ENCODE peak calls at places on chromosomes 4 and X, in seven cellular contexts. One of them, this sample, is unnamed.
A peak's percentile ranks its signal among the peaks of the same experiment; 100 is the strongest.

GRCh38 chr4:175263537-175263936 is 345.4 kb downstream of the ADAM29 start:
- DNase-seq in H9: no peak
- DNase-seq in IMR-90: no peak
- DNase-seq in mesendoderm: no peak
- DNase-seq in trophoblast cell: no peak
- DNase-seq in mesenchymal stem cell: no peak
- DNase-seq in H1: no peak
- DNase-seq in this sample: no peak

GRCh38 chr4:55781809-55782208 is 37.8 kb upstream of the EXOC1L start:
- DNase-seq in H9: no peak
- DNase-seq in IMR-90: no peak
- DNase-seq in mesendoderm: no peak
- DNase-seq in trophoblast cell: no peak
- DNase-seq in mesenchymal stem cell: no peak
- DNase-seq in H1: no peak
- DNase-seq in this sample: no peak

GRCh38 chrX:45986971-45987370 is 558.2 kb downstream of the ZNF674 start:
- DNase-seq in H9: no peak
- DNase-seq in IMR-90: no peak
- DNase-seq in mesendoderm: no peak
- DNase-seq in trophoblast cell: no peak
- DNase-seq in mesenchymal stem cell: no peak
- DNase-seq in H1: no peak
- DNase-seq in this sample: no peak

GRCh38 chr4:2793578-2793919 is 664 bp downstream of the SH3BP2 start:
- DNase-seq in H9: peak; percentile 43
- DNase-seq in IMR-90: peak; percentile 57
- DNase-seq in mesendoderm: peak; percentile 44
- DNase-seq in trophoblast cell: peak; percentile 58
- DNase-seq in mesenchymal stem cell: peak; percentile 72
- DNase-seq in H1: no peak
- DNase-seq in this sample: no peak

GRCh38 chr4:87310691-87311335 is 11.9 kb downstream of the HSD17B13 start:
- DNase-seq in H9: no peak
- DNase-seq in IMR-90: no peak
- DNase-seq in mesendoderm: no peak
- DNase-seq in trophoblast cell: no peak
- DNase-seq in mesenchymal stem cell: peak; percentile 20
- DNase-seq in H1: no peak
- DNase-seq in this sample: no peak

GRCh38 chr4:6222761-6223292 is 22.5 kb upstream of the JAKMIP1 start:
- DNase-seq in H9: peak; percentile 84
- DNase-seq in IMR-90: no peak
- DNase-seq in mesendoderm: peak; percentile 89
- DNase-seq in trophoblast cell: no peak
- DNase-seq in mesenchymal stem cell: peak; percentile 6
- DNase-seq in H1: peak; percentile 86
- DNase-seq in this sample: peak; percentile 33

GRCh38 chr4:153529646-153530045 is 63.5 kb downstream of the TMEM131L start:
- DNase-seq in H9: no peak
- DNase-seq in IMR-90: peak; percentile 53
- DNase-seq in mesendoderm: no peak
- DNase-seq in trophoblast cell: no peak
- DNase-seq in mesenchymal stem cell: peak; percentile 12
- DNase-seq in H1: no peak
- DNase-seq in this sample: no peak

GRCh38 chrX:120213438-120214265 is 37.0 kb upstream of the ZBTB33 start:
- DNase-seq in H9: peak; percentile 69
- DNase-seq in IMR-90: peak; percentile 59
- DNase-seq in mesendoderm: peak; percentile 77
- DNase-seq in trophoblast cell: peak; percentile 77
- DNase-seq in mesenchymal stem cell: peak; percentile 58
- DNase-seq in H1: peak; percentile 72
- DNase-seq in this sample: peak; percentile 47

GRCh38 chr4:173318648-173319211 is 15.4 kb downstream of the HMGB2 start:
- DNase-seq in H9: no peak
- DNase-seq in IMR-90: peak; percentile 74
- DNase-seq in mesendoderm: peak; percentile 18
- DNase-seq in trophoblast cell: peak; percentile 56
- DNase-seq in mesenchymal stem cell: peak; percentile 56
- DNase-seq in H1: no peak
- DNase-seq in this sample: no peak

GRCh38 chr4:89784686-89785227 is 52.2 kb downstream of the SNCA start:
- DNase-seq in H9: no peak
- DNase-seq in IMR-90: no peak
- DNase-seq in mesendoderm: no peak
- DNase-seq in trophoblast cell: no peak
- DNase-seq in mesenchymal stem cell: no peak
- DNase-seq in H1: no peak
- DNase-seq in this sample: no peak

GRCh38 chrX:139224953-139225665 is 305.4 kb upstream of the F9 start:
- DNase-seq in H9: peak; percentile 80
- DNase-seq in IMR-90: no peak
- DNase-seq in mesendoderm: peak; percentile 91
- DNase-seq in trophoblast cell: no peak
- DNase-seq in mesenchymal stem cell: no peak
- DNase-seq in H1: peak; percentile 50
- DNase-seq in this sample: no peak

GRCh38 chrX:124280294-124280902 is 52.1 kb upstream of the TEX13D start:
- DNase-seq in H9: no peak
- DNase-seq in IMR-90: no peak
- DNase-seq in mesendoderm: no peak
- DNase-seq in trophoblast cell: no peak
- DNase-seq in mesenchymal stem cell: no peak
- DNase-seq in H1: no peak
- DNase-seq in this sample: no peak

GRCh38 chrX:18674417-18674787 is 2.5 kb upstream of the RS1 start:
- DNase-seq in H9: peak; percentile 46
- DNase-seq in IMR-90: no peak
- DNase-seq in mesendoderm: no peak
- DNase-seq in trophoblast cell: no peak
- DNase-seq in mesenchymal stem cell: peak; percentile 3
- DNase-seq in H1: peak; percentile 53
- DNase-seq in this sample: peak; percentile 5

GRCh38 chr4:113434247-113434587 is 327.3 kb downstream of the CAMK2D start:
- DNase-seq in H9: no peak
- DNase-seq in IMR-90: peak; percentile 39
- DNase-seq in mesendoderm: peak; percentile 54
- DNase-seq in trophoblast cell: no peak
- DNase-seq in mesenchymal stem cell: peak; percentile 41
- DNase-seq in H1: no peak
- DNase-seq in this sample: no peak

GRCh38 chr4:113292371-113293042 is 243.1 kb downstream of the ANK2 start:
- DNase-seq in H9: peak; percentile 88
- DNase-seq in IMR-90: peak; percentile 71
- DNase-seq in mesendoderm: peak; percentile 72
- DNase-seq in trophoblast cell: no peak
- DNase-seq in mesenchymal stem cell: peak; percentile 63
- DNase-seq in H1: peak; percentile 80
- DNase-seq in this sample: peak; percentile 57

GRCh38 chrX:130975947-130976346 is 72.9 kb upstream of the ENOX2 start:
- DNase-seq in H9: no peak
- DNase-seq in IMR-90: peak; percentile 48
- DNase-seq in mesendoderm: peak; percentile 15
- DNase-seq in trophoblast cell: peak; percentile 74
- DNase-seq in mesenchymal stem cell: peak; percentile 70
- DNase-seq in H1: peak; percentile 45
- DNase-seq in this sample: peak; percentile 17

GRCh38 chr4:13654158-13654797 is 26.8 kb upstream of the BOD1L1 start:
- DNase-seq in H9: peak; percentile 90
- DNase-seq in IMR-90: peak; percentile 68
- DNase-seq in mesendoderm: peak; percentile 87
- DNase-seq in trophoblast cell: peak; percentile 80
- DNase-seq in mesenchymal stem cell: peak; percentile 75
- DNase-seq in H1: peak; percentile 93
- DNase-seq in this sample: peak; percentile 70

GRCh38 chrX:78650906-78651437 is 8.2 kb downstream of the RTL3 start:
- DNase-seq in H9: no peak
- DNase-seq in IMR-90: peak; percentile 73
- DNase-seq in mesendoderm: no peak
- DNase-seq in trophoblast cell: no peak
- DNase-seq in mesenchymal stem cell: peak; percentile 18
- DNase-seq in H1: no peak
- DNase-seq in this sample: no peak

GRCh38 chrX:132022115-132022862 is 813 bp upstream of the STK26 start:
- DNase-seq in H9: no peak
- DNase-seq in IMR-90: no peak
- DNase-seq in mesendoderm: peak; percentile 35
- DNase-seq in trophoblast cell: peak; percentile 34
- DNase-seq in mesenchymal stem cell: peak; percentile 34
- DNase-seq in H1: peak; percentile 57
- DNase-seq in this sample: no peak

GRCh38 chrX:134537179-134537945 is 77.4 kb downstream of the HPRT1 start:
- DNase-seq in H9: no peak
- DNase-seq in IMR-90: peak; percentile 72
- DNase-seq in mesendoderm: peak; percentile 74
- DNase-seq in trophoblast cell: peak; percentile 63
- DNase-seq in mesenchymal stem cell: peak; percentile 87
- DNase-seq in H1: no peak
- DNase-seq in this sample: no peak

GRCh38 chr4:44545781-44546180 is 97.2 kb upstream of the KCTD8 start:
- DNase-seq in H9: no peak
- DNase-seq in IMR-90: no peak
- DNase-seq in mesendoderm: no peak
- DNase-seq in trophoblast cell: no peak
- DNase-seq in mesenchymal stem cell: no peak
- DNase-seq in H1: no peak
- DNase-seq in this sample: no peak

GRCh38 chr4:86686741-86687140 is 92.6 kb downstream of the PTPN13 start:
- DNase-seq in H9: no peak
- DNase-seq in IMR-90: no peak
- DNase-seq in mesendoderm: no peak
- DNase-seq in trophoblast cell: peak; percentile 56
- DNase-seq in mesenchymal stem cell: no peak
- DNase-seq in H1: no peak
- DNase-seq in this sample: no peak

GRCh38 chr4:2829321-2829932 is 14.2 kb upstream of the ADD1 start:
- DNase-seq in H9: no peak
- DNase-seq in IMR-90: no peak
- DNase-seq in mesendoderm: no peak
- DNase-seq in trophoblast cell: no peak
- DNase-seq in mesenchymal stem cell: no peak
- DNase-seq in H1: no peak
- DNase-seq in this sample: no peak

GRCh38 chr4:2914220-2915126 is 48.7 kb downstream of the NOP14 start:
- DNase-seq in H9: no peak
- DNase-seq in IMR-90: no peak
- DNase-seq in mesendoderm: no peak
- DNase-seq in trophoblast cell: peak; percentile 85
- DNase-seq in mesenchymal stem cell: no peak
- DNase-seq in H1: no peak
- DNase-seq in this sample: no peak

GRCh38 chrX:20139966-20140365 is 1.7 kb downstream of the EIF1AX start:
- DNase-seq in H9: no peak
- DNase-seq in IMR-90: peak; percentile 59
- DNase-seq in mesendoderm: no peak
- DNase-seq in trophoblast cell: peak; percentile 21
- DNase-seq in mesenchymal stem cell: peak; percentile 33
- DNase-seq in H1: no peak
- DNase-seq in this sample: no peak

GRCh38 chr4:180665481-180665880 is 1577.7 kb upstream of the TENM3 start:
- DNase-seq in H9: no peak
- DNase-seq in IMR-90: no peak
- DNase-seq in mesendoderm: no peak
- DNase-seq in trophoblast cell: no peak
- DNase-seq in mesenchymal stem cell: no peak
- DNase-seq in H1: no peak
- DNase-seq in this sample: no peak

GRCh38 chr4:3434891-3435683 is 6.7 kb upstream of the HGFAC start:
- DNase-seq in H9: no peak
- DNase-seq in IMR-90: no peak
- DNase-seq in mesendoderm: peak; percentile 34
- DNase-seq in trophoblast cell: no peak
- DNase-seq in mesenchymal stem cell: no peak
- DNase-seq in H1: no peak
- DNase-seq in this sample: peak; percentile 26

DNA sequence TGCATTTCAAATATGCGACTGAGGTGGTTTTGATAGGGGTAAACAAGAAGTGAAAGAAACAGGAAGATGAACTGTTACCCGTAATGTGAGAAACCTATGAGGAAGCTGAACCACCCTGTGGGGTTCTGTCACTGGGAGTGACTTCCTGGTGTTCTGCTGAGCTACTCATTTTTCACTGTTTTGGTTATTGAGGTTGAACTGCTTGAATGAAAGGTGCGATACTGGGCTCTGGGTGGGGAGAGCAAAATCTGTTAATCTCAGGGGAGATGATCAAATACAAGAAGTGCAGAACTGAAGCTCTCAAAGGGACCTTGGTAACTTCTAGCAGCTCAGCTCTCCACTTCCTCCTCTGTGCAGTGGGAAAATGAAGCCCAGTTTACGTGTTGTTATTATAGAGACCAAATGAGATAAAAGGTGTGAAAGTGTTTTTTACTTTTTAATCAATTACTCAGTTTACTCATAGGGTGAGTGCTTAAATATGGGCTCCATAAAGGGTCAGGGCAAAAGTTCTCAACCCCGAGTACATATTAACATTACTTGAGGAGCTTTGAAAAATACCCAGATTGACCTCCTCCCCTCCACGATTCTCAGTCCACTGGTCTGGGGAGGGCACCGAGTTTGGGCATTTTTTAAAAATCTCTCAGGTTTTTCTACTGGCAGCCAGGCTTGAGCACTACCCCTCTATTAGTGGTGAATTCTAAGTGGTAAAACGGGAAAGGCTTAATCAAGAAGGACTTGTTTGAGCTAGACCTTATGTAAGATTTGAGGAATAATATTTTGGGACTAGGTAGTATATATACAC is 66.7 kb downstream of the COQ2 start:
- DNase-seq in H9: no peak
- DNase-seq in IMR-90: no peak
- DNase-seq in mesendoderm: no peak
- DNase-seq in trophoblast cell: no peak
- DNase-seq in mesenchymal stem cell: no peak
- DNase-seq in H1: no peak
- DNase-seq in this sample: no peak
- H3K23ac ChIP-seq in H9: no peak overlapping the region
- H3K23ac ChIP-seq in IMR-90: no peak overlapping the region
- H3K23ac ChIP-seq in mesendoderm: no peak overlapping the region
- H3K23ac ChIP-seq in trophoblast cell: no peak overlapping the region
- H3K23ac ChIP-seq in mesenchymal stem cell: no peak overlapping the region
- H3K23ac ChIP-seq in H1: no peak overlapping the region
- H3K23ac ChIP-seq in this sample: no peak overlapping the region

GRCh38 chr4:124018383-124019317 is 622.1 kb downstream of the SPRY1 start:
- DNase-seq in H9: no peak
- DNase-seq in IMR-90: peak; percentile 37
- DNase-seq in mesendoderm: peak; percentile 66
- DNase-seq in trophoblast cell: peak; percentile 90
- DNase-seq in mesenchymal stem cell: peak; percentile 77
- DNase-seq in H1: no peak
- DNase-seq in this sample: no peak
- H3K9ac ChIP-seq in H9: no peak overlapping the region
- H3K9ac ChIP-seq in IMR-90: no peak overlapping the region
- H3K9ac ChIP-seq in mesendoderm: no peak overlapping the region
- H3K9ac ChIP-seq in trophoblast cell: no peak overlapping the region
- H3K9ac ChIP-seq in mesenchymal stem cell: no peak overlapping the region
- H3K9ac ChIP-seq in H1: no peak overlapping the region
- H3K9ac ChIP-seq in this sample: no peak overlapping the region

GRCh38 chrX:50839730-50840129 is 25.7 kb upstream of the SHROOM4 start:
- DNase-seq in H9: no peak
- DNase-seq in IMR-90: no peak
- DNase-seq in mesendoderm: no peak
- DNase-seq in trophoblast cell: no peak
- DNase-seq in mesenchymal stem cell: no peak
- DNase-seq in H1: no peak
- DNase-seq in this sample: no peak
- H3K79me1 ChIP-seq in H9: no peaks in the 10 kb centered on the region
- H3K79me1 ChIP-seq in IMR-90: no peaks in the 10 kb centered on the region
- H3K79me1 ChIP-seq in mesendoderm: no peaks in the 10 kb centered on the region
- H3K79me1 ChIP-seq in trophoblast cell: no peaks in the 10 kb centered on the region
- H3K79me1 ChIP-seq in mesenchymal stem cell: no peaks in the 10 kb centered on the region
- H3K79me1 ChIP-seq in H1: no peaks in the 10 kb centered on the region
- H3K79me1 ChIP-seq in this sample: no peaks in the 10 kb centered on the region

GRCh38 chrX:97070346-97070745 is 186.6 kb downstream of the RPA4 start:
- DNase-seq in H9: no peak
- DNase-seq in IMR-90: peak; percentile 20
- DNase-seq in mesendoderm: no peak
- DNase-seq in trophoblast cell: no peak
- DNase-seq in mesenchymal stem cell: peak; percentile 0
- DNase-seq in H1: no peak
- DNase-seq in this sample: no peak
- H3K23ac ChIP-seq in H9: no peak overlapping the region
- H3K23ac ChIP-seq in IMR-90: no peak overlapping the region
- H3K23ac ChIP-seq in mesendoderm: no peak overlapping the region
- H3K23ac ChIP-seq in trophoblast cell: no peak overlapping the region
- H3K23ac ChIP-seq in mesenchymal stem cell: no peak overlapping the region
- H3K23ac ChIP-seq in H1: no peak overlapping the region
- H3K23ac ChIP-seq in this sample: no peak overlapping the region

This sample was measured in neuronal stem cell.